ENCODE peak calls at places on chromosomes 7 and 10, in six cellular contexts. One of them, this sample, is unnamed.

GRCh38 chr7:87448427-87448826 is 27.1 kb downstream of the ABCB4 start:
- DNase-seq in left colon: no peak
- DNase-seq in Caki2: peak
- DNase-seq in IMR-90: no peak
- DNase-seq in T-helper 1 cell: no peak
- DNase-seq in posterior vena cava: no peak
- DNase-seq in this sample: no peak

GRCh38 chr10:52215745-52216361 is 98.2 kb upstream of the DKK1 start:
- DNase-seq in Caki2: peak
- DNase-seq in left colon: no peak
- DNase-seq in posterior vena cava: no peak
- DNase-seq in T-helper 1 cell: peak
- DNase-seq in IMR-90: peak
- DNase-seq in this sample: peak

GRCh38 chr10:3028444-3028843 is 38.9 kb upstream of the PFKP start:
- DNase-seq in Caki2: no peak
- DNase-seq in left colon: no peak
- DNase-seq in IMR-90: no peak
- DNase-seq in T-helper 1 cell: no peak
- DNase-seq in posterior vena cava: no peak
- DNase-seq in this sample: no peak

GRCh38 chr10:96370575-96371157 is 11.9 kb upstream of the OPALIN start:
- DNase-seq in IMR-90: peak
- DNase-seq in Caki2: peak
- DNase-seq in T-helper 1 cell: peak
- DNase-seq in left colon: no peak
- DNase-seq in posterior vena cava: no peak
- DNase-seq in this sample: peak

GRCh38 chr7:117830422-117830954 is 42.8 kb downstream of the CTTNBP2 start:
- DNase-seq in T-helper 1 cell: no peak
- DNase-seq in IMR-90: no peak
- DNase-seq in posterior vena cava: no peak
- DNase-seq in Caki2: peak
- DNase-seq in left colon: no peak
- DNase-seq in this sample: no peak

GRCh38 chr7:102450242-102450641 is 14.4 kb downstream of the ALKBH4 start:
- DNase-seq in posterior vena cava: no peak
- DNase-seq in IMR-90: no peak
- DNase-seq in T-helper 1 cell: peak
- DNase-seq in left colon: no peak
- DNase-seq in Caki2: no peak
- DNase-seq in this sample: no peak

GRCh38 chr10:1631282-1631681 is 106.0 kb downstream of the ADARB2 start:
- DNase-seq in Caki2: no peak
- DNase-seq in posterior vena cava: no peak
- DNase-seq in T-helper 1 cell: peak
- DNase-seq in left colon: peak
- DNase-seq in IMR-90: no peak
- DNase-seq in this sample: no peak

GRCh38 chr7:77310982-77311381 is 105.2 kb downstream of the GSAP start:
- DNase-seq in T-helper 1 cell: no peak
- DNase-seq in IMR-90: no peak
- DNase-seq in left colon: no peak
- DNase-seq in posterior vena cava: no peak
- DNase-seq in Caki2: no peak
- DNase-seq in this sample: no peak

GRCh38 chr7:46625032-46625431 is 704.0 kb upstream of the IGFBP3 start:
- DNase-seq in left colon: no peak
- DNase-seq in IMR-90: no peak
- DNase-seq in posterior vena cava: no peak
- DNase-seq in T-helper 1 cell: no peak
- DNase-seq in Caki2: no peak
- DNase-seq in this sample: no peak